ENCODE peak calls at places on chromosomes 12 and 14, in five cellular contexts. K, J, G, Q and P are unnamed samples.

GRCh38 chr12:117671734-117672133 is 297.1 kb downstream of the KSR2 start:
- DNase-seq in G (no peak), J (no peak), K (peak), Q (peak), P (no peak)

GRCh38 chr12:13173537-13173936 is 23.0 kb upstream of the EMP1 start:
- DNase-seq in Q (no peak), J (peak), K (peak), G (peak), P (peak)

GRCh38 chr12:63151061-63151897 is at the start of gene AVPR1A:
- DNase-seq in G (no peak), J (no peak), K (no peak), Q (no peak), P (no peak)

GRCh38 chr14:69154779-69155178 is 1.9 kb upstream of the DCAF5 start:
- DNase-seq in J (no peak), Q (no peak), G (peak), K (peak), P (no peak)

GRCh38 chr14:75548544-75548943 is 26.3 kb downstream of the BATF start:
- DNase-seq in J (no peak), K (no peak), G (no peak), Q (no peak), P (no peak)

GRCh38 chr12:45282411-45282810 is 66.5 kb downstream of the ANO6 start:
- DNase-seq in J (no peak), K (no peak), G (no peak), Q (no peak), P (no peak)

GRCh38 chr14:98137626-98138025 is 1134.4 kb downstream of the BCL11B start:
- DNase-seq in J (no peak), Q (no peak), G (no peak), K (no peak), P (no peak)

GRCh38 chr14:54312166-54312801 is 84.5 kb upstream of the CDKN3 start:
- DNase-seq in J (peak), K (peak), G (peak), Q (peak), P (peak)

GRCh38 chr14:49766839-49767238 is 1.1 kb upstream of the KLHDC2 start:
- DNase-seq in Q (no peak), G (no peak), J (no peak), K (no peak), P (no peak)

GRCh38 chr12:114447274-114447716 is 41.4 kb upstream of the TBX5 start:
- DNase-seq in K (no peak), J (no peak), Q (no peak), G (no peak), P (no peak)

GRCh38 chr12:3207858-3208257 is 130.7 kb downstream of the TSPAN9 start:
- DNase-seq in K (no peak), G (no peak), J (no peak), Q (no peak), P (no peak)

GRCh38 chr12:114186241-114187002 is 219.5 kb downstream of the TBX5 start:
- DNase-seq in J (no peak), Q (no peak), G (no peak), K (no peak), P (no peak)

GRCh38 chr12:120661432-120661831 is 21.0 kb downstream of the CABP1 start:
- DNase-seq in Q (no peak), G (no peak), K (no peak), J (no peak), P (no peak)

GRCh38 chr14:22096511-22096890 is 422.9 kb upstream of the OR4E1 start:
- DNase-seq in Q (no peak), J (no peak), G (no peak), K (no peak), P (no peak)

GRCh38 chr12:117236456-117237001 is 46.3 kb upstream of the FBXO21 start:
- DNase-seq in Q (peak), G (peak), J (no peak), K (peak), P (no peak)

GRCh38 chr12:121797937-121798801 is 4.7 kb upstream of the RHOF start:
- DNase-seq in G (no peak), K (peak), Q (peak), J (no peak), P (peak)

GRCh38 chr12:41092115-41092514 is 96.0 kb upstream of the PDZRN4 start:
- DNase-seq in Q (no peak), J (no peak), K (no peak), G (no peak), P (no peak)

GRCh38 chr14:74551431-74551830 is 57.9 kb downstream of the ISCA2 start:
- DNase-seq in K (no peak), J (no peak), G (no peak), Q (no peak), P (no peak)

GRCh38 chr12:108642269-108642870 is 8.7 kb upstream of the SELPLG start:
- DNase-seq in Q (no peak), G (no peak), J (no peak), K (no peak), P (no peak)

GRCh38 chr12:32070370-32070769 is 36.3 kb upstream of the BICD1 start:
- DNase-seq in K (no peak), G (no peak), J (no peak), Q (no peak), P (no peak)

GRCh38 chr12:103632554-103633216 is 45.6 kb downstream of the STAB2 start:
- DNase-seq in Q (peak), K (peak), G (peak), J (no peak), P (peak)

GRCh38 chr12:14314801-14315200 is 50.7 kb upstream of the ATF7IP start:
- DNase-seq in K (no peak), G (no peak), Q (no peak), J (no peak), P (no peak)

GRCh38 chr14:61121293-61121897 is 140.3 kb downstream of the SLC38A6 start:
- DNase-seq in Q (no peak), K (no peak), G (no peak), J (no peak), P (no peak)

GRCh38 chr12:6552140-6552551 is 3.7 kb downstream of the IFFO1 start:
- DNase-seq in K (no peak), J (no peak), Q (peak), G (no peak), P (peak)

GRCh38 chr12:26822051-26822450 is 10.9 kb downstream of the ITPR2 start:
- DNase-seq in J (no peak), G (no peak), Q (peak), K (peak), P (no peak)

GRCh38 chr12:14773685-14774073 is 29.6 kb downstream of the WBP11 start:
- DNase-seq in Q (no peak), J (no peak), G (no peak), K (no peak), P (no peak)